ENCODE peak calls at places on chromosomes 11 and 22, in five cellular contexts. X is stimulated activated CD8-positive, alpha-beta memory T cell treated with anti-CD3 and anti-CD28 coated beads, Interleukin-4, amount 100 ng/mL, for 24 hours; H is NAMALWA; P is Ammon's horn; B is mesendoderm. Y is an unnamed sample.

GRCh38 chr11:103085758-103086365 is 6.1 kb downstream of the DCUN1D5 start:
- DNase-seq in H (no peak), B (no peak), X (no peak), P (no peak), Y (no peak)

GRCh38 chr11:72676874-72677341 is 2.7 kb upstream of the PDE2A start:
- DNase-seq in P (no peak), X (peak), B (peak), H (peak), Y (no peak)

GRCh38 chr11:11998091-11998781 is 10.2 kb downstream of the DKK3 start:
- DNase-seq in B (no peak), X (no peak), H (no peak), P (no peak), Y (no peak)

GRCh38 chr11:88310246-88310645 is 27.3 kb downstream of the CTSC start:
- DNase-seq in H (no peak), B (no peak), X (no peak), P (no peak), Y (no peak)

GRCh38 chr11:122998727-122999370 is 17.2 kb upstream of the BSX start:
- DNase-seq in X (no peak), B (peak), P (peak), H (no peak), Y (no peak)

GRCh38 chr22:39617342-39617741 is 46.8 kb downstream of the CACNA1I start:
- DNase-seq in P (peak), B (no peak), X (no peak), H (no peak), Y (no peak)

GRCh38 chr11:12287009-12287373 is 90.4 kb upstream of the PARVA start:
- DNase-seq in P (no peak), X (no peak), B (peak), H (no peak), Y (no peak)

GRCh38 chr11:13098067-13098466 is 89.0 kb downstream of the RASSF10 start:
- DNase-seq in B (peak), P (peak), X (no peak), H (no peak), Y (peak)

GRCh38 chr11:120215634-120216033 is 4.8 kb downstream of the OAF start:
- DNase-seq in B (no peak), X (no peak), P (no peak), H (no peak), Y (no peak)